ENCODE peak calls at places on chromosomes 12 and 14, in eight cellular contexts. One of them, this sample, is unnamed.

GRCh38 chr12:2791086-2791485 is 3.7 kb upstream of the FKBP4 start:
- DNase-seq in IMR-90: no peak
- DNase-seq in Calu3: no peak
- DNase-seq in endothelial cell: no peak
- DNase-seq in HCT116: no peak
- DNase-seq in fibroblast of pulmonary artery: no peak
- DNase-seq in mucosa of descending colon: no peak
- DNase-seq in nephron progenitor cell: peak; percentile 53
- DNase-seq in this sample: no peak

GRCh38 chr14:20278414-20278813 is 27.3 kb downstream of the TTC5 start:
- DNase-seq in HCT116: no peak
- DNase-seq in mucosa of descending colon: no peak
- DNase-seq in endothelial cell: no peak
- DNase-seq in Calu3: peak; percentile 3
- DNase-seq in IMR-90: peak; percentile 23
- DNase-seq in fibroblast of pulmonary artery: peak; percentile 60
- DNase-seq in nephron progenitor cell: no peak
- DNase-seq in this sample: no peak

GRCh38 chr14:79279645-79280399 is 931.5 kb downstream of the DIO2 start:
- DNase-seq in fibroblast of pulmonary artery: no peak
- DNase-seq in IMR-90: peak; percentile 10
- DNase-seq in nephron progenitor cell: peak; percentile 31
- DNase-seq in endothelial cell: peak; percentile 22
- DNase-seq in Calu3: no peak
- DNase-seq in HCT116: no peak
- DNase-seq in mucosa of descending colon: peak; percentile 29
- DNase-seq in this sample: no peak

GRCh38 chr14:100841445-100842403 is 15.8 kb downstream of the MEG3 start:
- DNase-seq in Calu3: no peak
- DNase-seq in IMR-90: no peak
- DNase-seq in endothelial cell: no peak
- DNase-seq in HCT116: no peak
- DNase-seq in fibroblast of pulmonary artery: no peak
- DNase-seq in nephron progenitor cell: no peak
- DNase-seq in mucosa of descending colon: peak; percentile 34
- DNase-seq in this sample: no peak

GRCh38 chr14:98512501-98513251 is 759.3 kb downstream of the BCL11B start:
- DNase-seq in endothelial cell: no peak
- DNase-seq in fibroblast of pulmonary artery: no peak
- DNase-seq in HCT116: no peak
- DNase-seq in IMR-90: no peak
- DNase-seq in nephron progenitor cell: no peak
- DNase-seq in Calu3: no peak
- DNase-seq in mucosa of descending colon: no peak
- DNase-seq in this sample: no peak

GRCh38 chr12:5026342-5026938 is 17.2 kb upstream of the KCNA5 start:
- DNase-seq in nephron progenitor cell: no peak
- DNase-seq in HCT116: no peak
- DNase-seq in mucosa of descending colon: no peak
- DNase-seq in IMR-90: no peak
- DNase-seq in Calu3: no peak
- DNase-seq in fibroblast of pulmonary artery: no peak
- DNase-seq in endothelial cell: no peak
- DNase-seq in this sample: no peak

GRCh38 chr14:67413806-67414769 is 2.1 kb upstream of the PLEK2 start:
- DNase-seq in HCT116: peak; percentile 88
- DNase-seq in fibroblast of pulmonary artery: peak; percentile 58
- DNase-seq in IMR-90: peak; percentile 88
- DNase-seq in nephron progenitor cell: no peak
- DNase-seq in Calu3: peak; percentile 65
- DNase-seq in endothelial cell: no peak
- DNase-seq in mucosa of descending colon: no peak
- DNase-seq in this sample: peak; percentile 85

GRCh38 chr12:99847936-99848335 is 136.8 kb downstream of the ANKS1B start:
- DNase-seq in Calu3: no peak
- DNase-seq in endothelial cell: no peak
- DNase-seq in HCT116: no peak
- DNase-seq in mucosa of descending colon: no peak
- DNase-seq in IMR-90: no peak
- DNase-seq in nephron progenitor cell: no peak
- DNase-seq in fibroblast of pulmonary artery: no peak
- DNase-seq in this sample: no peak

GRCh38 chr14:91374897-91375747 is 42.5 kb downstream of the CCDC88C start:
- DNase-seq in nephron progenitor cell: no peak
- DNase-seq in fibroblast of pulmonary artery: no peak
- DNase-seq in Calu3: no peak
- DNase-seq in endothelial cell: no peak
- DNase-seq in HCT116: no peak
- DNase-seq in mucosa of descending colon: peak; percentile 63
- DNase-seq in IMR-90: no peak
- DNase-seq in this sample: no peak

GRCh38 chr12:6950944-6951540 is at the start of gene PTPN6:
- DNase-seq in Calu3: no peak
- DNase-seq in HCT116: no peak
- DNase-seq in fibroblast of pulmonary artery: no peak
- DNase-seq in endothelial cell: no peak
- DNase-seq in mucosa of descending colon: peak; percentile 92
- DNase-seq in nephron progenitor cell: no peak
- DNase-seq in IMR-90: no peak
- DNase-seq in this sample: no peak

GRCh38 chr12:89801284-89801683 is 92.6 kb upstream of the ATP2B1 start:
- DNase-seq in mucosa of descending colon: no peak
- DNase-seq in fibroblast of pulmonary artery: no peak
- DNase-seq in HCT116: no peak
- DNase-seq in nephron progenitor cell: no peak
- DNase-seq in Calu3: no peak
- DNase-seq in endothelial cell: no peak
- DNase-seq in IMR-90: no peak
- DNase-seq in this sample: no peak

GRCh38 chr14:92607702-92608429 is 94.3 kb downstream of the RIN3 start:
- DNase-seq in Calu3: no peak
- DNase-seq in nephron progenitor cell: no peak
- DNase-seq in mucosa of descending colon: no peak
- DNase-seq in fibroblast of pulmonary artery: peak; percentile 93
- DNase-seq in endothelial cell: no peak
- DNase-seq in IMR-90: peak; percentile 89
- DNase-seq in HCT116: no peak
- DNase-seq in this sample: no peak

GRCh38 chr14:63454863-63455622 is 88.1 kb downstream of the PPP2R5E start:
- DNase-seq in endothelial cell: no peak
- DNase-seq in IMR-90: peak; percentile 54
- DNase-seq in HCT116: no peak
- DNase-seq in nephron progenitor cell: no peak
- DNase-seq in Calu3: no peak
- DNase-seq in mucosa of descending colon: no peak
- DNase-seq in fibroblast of pulmonary artery: peak; percentile 66
- DNase-seq in this sample: no peak

GRCh38 chr14:75884198-75884611 is 97.6 kb downstream of the TGFB3 start:
- DNase-seq in nephron progenitor cell: no peak
- DNase-seq in mucosa of descending colon: no peak
- DNase-seq in IMR-90: peak; percentile 86
- DNase-seq in HCT116: no peak
- DNase-seq in endothelial cell: peak; percentile 8
- DNase-seq in fibroblast of pulmonary artery: peak; percentile 94
- DNase-seq in Calu3: no peak
- DNase-seq in this sample: peak; percentile 73
- TF ChIP-seq CTCF in nephron progenitor cell: no peak
- TF ChIP-seq CTCF in mucosa of descending colon: no peak
- TF ChIP-seq CTCF in IMR-90: peak; percentile 30
- TF ChIP-seq CTCF in HCT116: peak; percentile 54
- TF ChIP-seq CTCF in endothelial cell: peak; percentile 56
- TF ChIP-seq CTCF in fibroblast of pulmonary artery: peak; percentile 45
- TF ChIP-seq CTCF in Calu3: no peak
- TF ChIP-seq CTCF in this sample: peak; percentile 57

DNA sequence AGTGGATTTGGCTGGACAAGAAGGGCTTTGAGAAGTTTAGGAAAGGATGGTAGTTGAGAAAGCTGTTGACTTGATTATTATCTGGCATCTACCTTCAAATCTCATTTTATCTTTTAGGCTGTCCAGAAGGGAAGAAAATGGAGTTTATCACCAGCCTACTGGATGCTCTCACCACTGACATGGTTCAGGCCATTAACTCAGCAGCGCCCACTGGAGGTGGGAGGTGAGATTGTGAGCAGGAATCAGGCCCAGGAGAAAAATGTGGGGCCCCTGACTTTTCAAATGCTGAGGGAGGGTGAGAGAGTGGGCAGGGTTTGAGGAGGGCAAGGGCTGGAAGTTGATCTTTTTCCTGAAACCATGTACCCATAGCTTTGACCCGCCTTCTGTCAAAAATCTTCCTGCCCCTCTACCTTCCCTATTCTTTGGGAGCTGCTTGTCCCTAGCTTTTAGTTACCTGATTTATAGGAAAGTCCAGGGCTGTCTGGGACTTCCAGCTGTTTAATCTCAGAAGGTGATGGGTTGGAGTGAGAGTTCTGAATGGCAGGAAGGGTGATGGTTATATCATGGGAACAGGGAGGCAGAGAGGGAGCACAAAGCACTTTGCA is 134.2 kb downstream of the SMOC1 start:
- DNase-seq in Calu3: peak; percentile 73
- DNase-seq in IMR-90: peak; percentile 30
- DNase-seq in fibroblast of pulmonary artery: peak; percentile 23
- DNase-seq in mucosa of descending colon: no peak
- DNase-seq in endothelial cell: peak; percentile 77
- DNase-seq in nephron progenitor cell: peak; percentile 56
- DNase-seq in HCT116: peak; percentile 23
- DNase-seq in this sample: peak; percentile 15
- TF ChIP-seq CTCF in Calu3: peak; percentile 75
- TF ChIP-seq CTCF in IMR-90: peak; percentile 61
- TF ChIP-seq CTCF in fibroblast of pulmonary artery: peak; percentile 77
- TF ChIP-seq CTCF in mucosa of descending colon: peak; percentile 64
- TF ChIP-seq CTCF in endothelial cell: peak; percentile 84
- TF ChIP-seq CTCF in nephron progenitor cell: peak; percentile 65
- TF ChIP-seq CTCF in HCT116: peak; percentile 94
- TF ChIP-seq CTCF in this sample: peak; percentile 90

DNA sequence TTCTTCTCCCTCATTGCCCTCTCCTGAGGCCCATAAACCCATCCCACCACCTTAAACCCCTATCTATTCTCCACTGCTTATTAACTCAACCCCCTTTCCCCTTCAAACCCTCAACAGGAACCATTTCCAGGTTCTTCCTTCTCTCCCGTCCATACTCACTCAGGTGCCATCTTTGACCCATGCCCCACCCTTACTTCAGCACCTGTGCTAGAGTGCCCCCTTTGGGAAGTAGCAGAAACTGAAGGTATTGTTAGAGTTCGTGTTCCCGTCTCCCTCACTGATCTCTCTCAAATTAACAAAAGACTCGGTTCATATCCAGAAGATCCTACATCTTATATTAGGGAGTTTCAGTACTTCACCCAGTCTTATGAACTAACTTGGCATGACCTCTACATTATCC is 86.6 kb downstream of the TMTC3 start:
- DNase-seq in Calu3: no peak
- DNase-seq in HCT116: no peak
- DNase-seq in nephron progenitor cell: no peak
- DNase-seq in fibroblast of pulmonary artery: no peak
- DNase-seq in endothelial cell: no peak
- DNase-seq in IMR-90: no peak
- DNase-seq in mucosa of descending colon: no peak
- DNase-seq in this sample: no peak
- TF ChIP-seq CTCF in Calu3: no peak
- TF ChIP-seq CTCF in HCT116: peak; percentile 19
- TF ChIP-seq CTCF in nephron progenitor cell: no peak
- TF ChIP-seq CTCF in fibroblast of pulmonary artery: no peak
- TF ChIP-seq CTCF in endothelial cell: no peak
- TF ChIP-seq CTCF in IMR-90: no peak
- TF ChIP-seq CTCF in mucosa of descending colon: no peak
- TF ChIP-seq CTCF in this sample: no peak

DNA sequence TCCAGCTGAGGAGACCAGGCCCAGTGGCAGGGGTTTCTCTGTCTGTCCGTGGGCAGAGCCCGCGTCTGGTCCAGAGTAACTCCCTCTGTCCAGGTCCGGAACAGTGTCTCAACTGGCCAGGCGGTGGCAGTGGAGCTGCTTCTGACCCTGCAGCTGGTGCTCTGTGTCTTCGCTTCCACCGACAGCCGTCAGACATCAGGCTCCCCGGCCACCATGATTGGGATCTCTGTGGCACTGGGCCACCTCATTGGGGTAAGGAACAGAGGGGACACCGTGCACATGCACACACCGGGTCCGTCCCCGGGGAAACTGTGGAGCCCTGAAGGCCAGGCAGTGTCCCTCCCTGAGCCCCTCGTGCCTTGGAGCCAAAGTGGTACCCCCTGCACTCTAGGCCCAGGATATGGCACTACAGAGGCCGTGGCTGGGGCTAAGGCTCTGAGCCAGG is 1.5 kb downstream of the AQP6 start:
- DNase-seq in fibroblast of pulmonary artery: peak; percentile 82
- DNase-seq in HCT116: no peak
- DNase-seq in endothelial cell: peak; percentile 63
- DNase-seq in Calu3: no peak
- DNase-seq in mucosa of descending colon: no peak
- DNase-seq in nephron progenitor cell: peak; percentile 58
- DNase-seq in IMR-90: peak; percentile 64
- DNase-seq in this sample: no peak
- TF ChIP-seq CTCF in fibroblast of pulmonary artery: peak; percentile 79
- TF ChIP-seq CTCF in HCT116: peak; percentile 36
- TF ChIP-seq CTCF in endothelial cell: no peak
- TF ChIP-seq CTCF in Calu3: no peak
- TF ChIP-seq CTCF in mucosa of descending colon: peak; percentile 16
- TF ChIP-seq CTCF in nephron progenitor cell: no peak
- TF ChIP-seq CTCF in IMR-90: peak; percentile 73
- TF ChIP-seq CTCF in this sample: no peak

GRCh38 chr14:96280104-96280503 is 24.1 kb downstream of the BDKRB1 start:
- DNase-seq in mucosa of descending colon: no peak
- DNase-seq in Calu3: no peak
- DNase-seq in fibroblast of pulmonary artery: no peak
- DNase-seq in nephron progenitor cell: no peak
- DNase-seq in HCT116: no peak
- DNase-seq in IMR-90: no peak
- DNase-seq in endothelial cell: no peak
- DNase-seq in this sample: no peak

GRCh38 chr14:96284430-96284829 is 28.4 kb downstream of the BDKRB1 start:
- DNase-seq in HCT116: no peak
- DNase-seq in Calu3: no peak
- DNase-seq in endothelial cell: no peak
- DNase-seq in mucosa of descending colon: no peak
- DNase-seq in nephron progenitor cell: no peak
- DNase-seq in fibroblast of pulmonary artery: no peak
- DNase-seq in IMR-90: no peak
- DNase-seq in this sample: no peak

GRCh38 chr14:96284008-96284407 is 28.0 kb downstream of the BDKRB1 start:
- DNase-seq in Calu3: no peak
- DNase-seq in nephron progenitor cell: no peak
- DNase-seq in mucosa of descending colon: no peak
- DNase-seq in endothelial cell: no peak
- DNase-seq in HCT116: no peak
- DNase-seq in fibroblast of pulmonary artery: no peak
- DNase-seq in IMR-90: no peak
- DNase-seq in this sample: no peak

GRCh38 chr14:96279564-96279963 is 23.6 kb downstream of the BDKRB1 start:
- DNase-seq in Calu3: no peak
- DNase-seq in nephron progenitor cell: no peak
- DNase-seq in mucosa of descending colon: no peak
- DNase-seq in HCT116: no peak
- DNase-seq in endothelial cell: no peak
- DNase-seq in fibroblast of pulmonary artery: no peak
- DNase-seq in IMR-90: no peak
- DNase-seq in this sample: no peak

GRCh38 chr14:96281486-96281885 is 25.5 kb downstream of the BDKRB1 start:
- DNase-seq in fibroblast of pulmonary artery: peak; percentile 35
- DNase-seq in HCT116: no peak
- DNase-seq in nephron progenitor cell: no peak
- DNase-seq in mucosa of descending colon: no peak
- DNase-seq in endothelial cell: no peak
- DNase-seq in IMR-90: peak; percentile 17
- DNase-seq in Calu3: no peak
- DNase-seq in this sample: no peak
- TF ChIP-seq CTCF in fibroblast of pulmonary artery: no peak
- TF ChIP-seq CTCF in HCT116: no peak
- TF ChIP-seq CTCF in nephron progenitor cell: no peak
- TF ChIP-seq CTCF in mucosa of descending colon: no peak
- TF ChIP-seq CTCF in endothelial cell: no peak
- TF ChIP-seq CTCF in IMR-90: peak; percentile 24
- TF ChIP-seq CTCF in Calu3: no peak
- TF ChIP-seq CTCF in this sample: no peak